ENCODE peak calls at places on chromosomes 12 and 14, in eight cellular contexts. One of them, this sample, is unnamed.

GRCh38 chr12:47218191-47218654 is 138.5 kb upstream of the AMIGO2 start:
- DNase-seq in iris pigment epithelial cell: no peak
- DNase-seq in MG63: no peak
- DNase-seq in NAMALWA: no peak
- DNase-seq in posterior cingulate gyrus: no peak
- DNase-seq in hypothalamus: no peak
- DNase-seq in HCT116: no peak
- DNase-seq in AG04450: no peak
- DNase-seq in this sample: no peak

GRCh38 chr12:1527789-1528188 is 66.6 kb downstream of the FBXL14 start:
- DNase-seq in NAMALWA: no peak
- DNase-seq in AG04450: no peak
- DNase-seq in posterior cingulate gyrus: no peak
- DNase-seq in hypothalamus: no peak
- DNase-seq in iris pigment epithelial cell: peak; percentile 79
- DNase-seq in HCT116: no peak
- DNase-seq in MG63: peak; percentile 89
- DNase-seq in this sample: no peak

GRCh38 chr12:57203201-57203600 is 13.4 kb upstream of the NXPH4 start:
- DNase-seq in HCT116: no peak
- DNase-seq in MG63: no peak
- DNase-seq in AG04450: no peak
- DNase-seq in posterior cingulate gyrus: no peak
- DNase-seq in NAMALWA: no peak
- DNase-seq in hypothalamus: no peak
- DNase-seq in iris pigment epithelial cell: no peak
- DNase-seq in this sample: no peak

GRCh38 chr12:2374092-2374740 is 321.4 kb downstream of the CACNA1C start:
- DNase-seq in AG04450: no peak
- DNase-seq in iris pigment epithelial cell: no peak
- DNase-seq in hypothalamus: no peak
- DNase-seq in posterior cingulate gyrus: peak; percentile 61
- DNase-seq in NAMALWA: no peak
- DNase-seq in MG63: no peak
- DNase-seq in HCT116: no peak
- DNase-seq in this sample: no peak

GRCh38 chr12:131980263-131980662 is 30.5 kb downstream of the EP400 start:
- DNase-seq in HCT116: no peak
- DNase-seq in iris pigment epithelial cell: peak; percentile 45
- DNase-seq in MG63: no peak
- DNase-seq in posterior cingulate gyrus: no peak
- DNase-seq in hypothalamus: no peak
- DNase-seq in NAMALWA: peak; percentile 27
- DNase-seq in AG04450: no peak
- DNase-seq in this sample: no peak

GRCh38 chr12:57735952-57736742 is 2.4 kb downstream of the AGAP2 start:
- DNase-seq in hypothalamus: no peak
- DNase-seq in iris pigment epithelial cell: peak; percentile 31
- DNase-seq in posterior cingulate gyrus: peak; percentile 93
- DNase-seq in AG04450: no peak
- DNase-seq in MG63: peak; percentile 49
- DNase-seq in NAMALWA: no peak
- DNase-seq in HCT116: no peak
- DNase-seq in this sample: no peak

GRCh38 chr12:113276946-113277500 is 55.8 kb downstream of the TPCN1 start:
- DNase-seq in HCT116: no peak
- DNase-seq in iris pigment epithelial cell: no peak
- DNase-seq in hypothalamus: no peak
- DNase-seq in MG63: no peak
- DNase-seq in NAMALWA: no peak
- DNase-seq in posterior cingulate gyrus: peak; percentile 27
- DNase-seq in AG04450: no peak
- DNase-seq in this sample: no peak

GRCh38 chr12:13002301-13003097 is 2.4 kb upstream of the HEBP1 start:
- DNase-seq in AG04450: no peak
- DNase-seq in MG63: no peak
- DNase-seq in NAMALWA: no peak
- DNase-seq in posterior cingulate gyrus: peak; percentile 37
- DNase-seq in HCT116: no peak
- DNase-seq in hypothalamus: no peak
- DNase-seq in iris pigment epithelial cell: no peak
- DNase-seq in this sample: no peak

GRCh38 chr14:104290756-104291122 is 152.4 kb downstream of the KIF26A start:
- DNase-seq in MG63: no peak
- DNase-seq in NAMALWA: no peak
- DNase-seq in posterior cingulate gyrus: peak; percentile 65
- DNase-seq in AG04450: no peak
- DNase-seq in HCT116: no peak
- DNase-seq in hypothalamus: no peak
- DNase-seq in iris pigment epithelial cell: no peak
- DNase-seq in this sample: no peak

GRCh38 chr12:61513972-61514371 is 746.2 kb upstream of the USP15 start:
- DNase-seq in HCT116: no peak
- DNase-seq in AG04450: no peak
- DNase-seq in MG63: no peak
- DNase-seq in NAMALWA: no peak
- DNase-seq in posterior cingulate gyrus: no peak
- DNase-seq in iris pigment epithelial cell: no peak
- DNase-seq in hypothalamus: no peak
- DNase-seq in this sample: no peak

GRCh38 chr12:121582583-121583333 is 1.9 kb upstream of the KDM2B start:
- DNase-seq in posterior cingulate gyrus: peak; percentile 33
- DNase-seq in HCT116: no peak
- DNase-seq in iris pigment epithelial cell: no peak
- DNase-seq in MG63: no peak
- DNase-seq in AG04450: no peak
- DNase-seq in NAMALWA: no peak
- DNase-seq in hypothalamus: no peak
- DNase-seq in this sample: no peak

GRCh38 chr14:59570122-59570521 is 6.5 kb downstream of the CCDC175 start:
- DNase-seq in posterior cingulate gyrus: no peak
- DNase-seq in HCT116: no peak
- DNase-seq in iris pigment epithelial cell: no peak
- DNase-seq in MG63: no peak
- DNase-seq in NAMALWA: no peak
- DNase-seq in AG04450: no peak
- DNase-seq in hypothalamus: no peak
- DNase-seq in this sample: no peak

GRCh38 chr12:19741132-19741489 is 301.8 kb downstream of the AEBP2 start:
- DNase-seq in NAMALWA: no peak
- DNase-seq in iris pigment epithelial cell: no peak
- DNase-seq in hypothalamus: no peak
- DNase-seq in posterior cingulate gyrus: no peak
- DNase-seq in AG04450: no peak
- DNase-seq in HCT116: no peak
- DNase-seq in MG63: no peak
- DNase-seq in this sample: no peak

GRCh38 chr12:66055837-66056319 is 74.7 kb downstream of the LLPH start:
- DNase-seq in posterior cingulate gyrus: no peak
- DNase-seq in hypothalamus: no peak
- DNase-seq in AG04450: no peak
- DNase-seq in NAMALWA: peak; percentile 5
- DNase-seq in HCT116: no peak
- DNase-seq in MG63: no peak
- DNase-seq in iris pigment epithelial cell: no peak
- DNase-seq in this sample: no peak

GRCh38 chr12:30691122-30691879 is 4.4 kb downstream of the IPO8 start:
- DNase-seq in MG63: peak; percentile 78
- DNase-seq in HCT116: no peak
- DNase-seq in AG04450: no peak
- DNase-seq in posterior cingulate gyrus: no peak
- DNase-seq in iris pigment epithelial cell: peak; percentile 89
- DNase-seq in hypothalamus: no peak
- DNase-seq in NAMALWA: no peak
- DNase-seq in this sample: no peak

GRCh38 chr12:389138-390096 is at the start of gene KDM5A:
- DNase-seq in posterior cingulate gyrus: peak; percentile 99
- DNase-seq in MG63: peak; percentile 91
- DNase-seq in AG04450: peak; percentile 90
- DNase-seq in iris pigment epithelial cell: peak; percentile 96
- DNase-seq in HCT116: peak; percentile 90
- DNase-seq in hypothalamus: no peak
- DNase-seq in NAMALWA: peak; percentile 95
- DNase-seq in this sample: no peak

GRCh38 chr14:48027115-48027514 is 351.7 kb upstream of the MDGA2 start:
- DNase-seq in MG63: no peak
- DNase-seq in hypothalamus: no peak
- DNase-seq in NAMALWA: no peak
- DNase-seq in iris pigment epithelial cell: no peak
- DNase-seq in HCT116: no peak
- DNase-seq in AG04450: no peak
- DNase-seq in posterior cingulate gyrus: no peak
- DNase-seq in this sample: no peak

GRCh38 chr14:93878871-93879270 is 48.3 kb upstream of the FAM181A start:
- DNase-seq in posterior cingulate gyrus: no peak
- DNase-seq in hypothalamus: no peak
- DNase-seq in NAMALWA: no peak
- DNase-seq in MG63: no peak
- DNase-seq in AG04450: no peak
- DNase-seq in HCT116: no peak
- DNase-seq in iris pigment epithelial cell: no peak
- DNase-seq in this sample: no peak

GRCh38 chr14:97408503-97408902 is 611.3 kb downstream of the VRK1 start:
- DNase-seq in iris pigment epithelial cell: no peak
- DNase-seq in NAMALWA: no peak
- DNase-seq in MG63: no peak
- DNase-seq in HCT116: no peak
- DNase-seq in AG04450: no peak
- DNase-seq in hypothalamus: no peak
- DNase-seq in posterior cingulate gyrus: no peak
- DNase-seq in this sample: no peak

GRCh38 chr14:91754819-91755218 is 22.9 kb upstream of the CATSPERB start:
- DNase-seq in AG04450: no peak
- DNase-seq in NAMALWA: no peak
- DNase-seq in MG63: no peak
- DNase-seq in posterior cingulate gyrus: no peak
- DNase-seq in HCT116: no peak
- DNase-seq in hypothalamus: no peak
- DNase-seq in iris pigment epithelial cell: no peak
- DNase-seq in this sample: no peak

GRCh38 chr14:45998554-45998953 is 653.0 kb downstream of the RPL10L start:
- DNase-seq in MG63: no peak
- DNase-seq in HCT116: no peak
- DNase-seq in posterior cingulate gyrus: no peak
- DNase-seq in iris pigment epithelial cell: no peak
- DNase-seq in AG04450: no peak
- DNase-seq in NAMALWA: no peak
- DNase-seq in hypothalamus: no peak
- DNase-seq in this sample: no peak

GRCh38 chr14:69571879-69572633 is 2.6 kb downstream of the CCDC177 start:
- DNase-seq in MG63: peak; percentile 37
- DNase-seq in NAMALWA: no peak
- DNase-seq in iris pigment epithelial cell: no peak
- DNase-seq in AG04450: no peak
- DNase-seq in HCT116: no peak
- DNase-seq in posterior cingulate gyrus: peak; percentile 68
- DNase-seq in hypothalamus: no peak
- DNase-seq in this sample: no peak

GRCh38 chr14:95398630-95399547 is 79.2 kb upstream of the CLMN start:
- DNase-seq in hypothalamus: no peak
- DNase-seq in HCT116: no peak
- DNase-seq in iris pigment epithelial cell: no peak
- DNase-seq in posterior cingulate gyrus: peak; percentile 44
- DNase-seq in AG04450: no peak
- DNase-seq in NAMALWA: no peak
- DNase-seq in MG63: no peak
- DNase-seq in this sample: no peak

This sample was measured in esophagus squamous epithelium.